ENCODE peak calls at places on chromosomes 12 and 14, in seven cellular contexts. V is A549, I is lower lobe of right lung, Y is GM13976, S is uterus, N is SK-N-SH, U is kidney epithelial cell. T is an unnamed sample.

GRCh38 chr12:62784576-62784975 is 150.4 kb downstream of the PPM1H start:
- DNase-seq in S (no peak), U (no peak), I (no peak), V (no peak), N (no peak), Y (no peak), T (no peak)

GRCh38 chr14:48665077-48665784 is 920.9 kb downstream of the RPS29 start:
- DNase-seq in Y (no peak), N (no peak), I (no peak), U (no peak), V (no peak), S (no peak), T (no peak)

GRCh38 chr12:26523708-26524150 is 309.3 kb downstream of the ITPR2 start:
- DNase-seq in U (peak), S (peak), I (peak), V (no peak), Y (no peak), N (peak), T (no peak)

GRCh38 chr12:96234591-96235496 is 40.7 kb downstream of the ELK3 start:
- DNase-seq in I (no peak), N (no peak), U (no peak), Y (no peak), V (no peak), S (no peak), T (no peak)

GRCh38 chr12:104712477-104712876 is 245.6 kb downstream of the SLC41A2 start:
- DNase-seq in I (no peak), U (no peak), N (no peak), Y (no peak), V (no peak), S (no peak), T (no peak)

GRCh38 chr12:88182431-88182830 is 40.3 kb downstream of the TMTC3 start:
- DNase-seq in I (no peak), S (no peak), U (no peak), Y (no peak), N (no peak), V (no peak), T (no peak)

GRCh38 chr12:48336066-48336465 is 14.7 kb downstream of the ZNF641 start:
- DNase-seq in I (no peak), Y (no peak), S (no peak), U (no peak), N (no peak), V (no peak), T (no peak)

GRCh38 chr12:88893801-88894200 is 313.5 kb upstream of the KITLG start:
- DNase-seq in N (no peak), V (no peak), U (no peak), S (no peak), Y (no peak), I (no peak), T (no peak)

GRCh38 chr12:77847060-77847541 is 16.4 kb downstream of the NAV3 start:
- DNase-seq in S (no peak), I (no peak), U (no peak), N (no peak), Y (peak), V (no peak), T (peak)

GRCh38 chr12:32906407-32907165 is 10.0 kb upstream of the PKP2 start:
- DNase-seq in V (no peak), N (no peak), I (no peak), Y (peak), S (no peak), U (no peak), T (peak)

GRCh38 chr12:82645414-82645813 is 41.3 kb upstream of the TMTC2 start:
- DNase-seq in I (no peak), N (no peak), V (no peak), S (no peak), Y (no peak), U (no peak), T (no peak)

GRCh38 chr14:64806202-64806861 is 73.4 kb downstream of the SPTB start:
- DNase-seq in I (no peak), V (peak), U (peak), N (no peak), Y (no peak), S (no peak), T (no peak)

GRCh38 chr12:119202544-119202943 is 23.8 kb downstream of the HSPB8 start:
- DNase-seq in I (no peak), U (no peak), N (no peak), Y (no peak), S (no peak), V (no peak), T (no peak)

GRCh38 chr12:93572712-93573551 is 457 bp downstream of the SOCS2 start:
- DNase-seq in I (peak), V (no peak), Y (peak), U (no peak), S (no peak), N (peak), T (peak)

GRCh38 chr12:67651380-67651695 is 2.8 kb downstream of the DYRK2 start:
- DNase-seq in S (no peak), U (no peak), N (peak), I (no peak), Y (peak), V (peak), T (peak)

GRCh38 chr12:45050751-45051489 is at the start of gene DBX2:
- DNase-seq in V (peak), S (no peak), N (peak), I (peak), U (no peak), Y (no peak), T (no peak)

GRCh38 chr14:62181591-62181990 is 419.4 kb downstream of the SNAPC1 start:
- DNase-seq in V (no peak), N (no peak), S (no peak), I (no peak), U (no peak), Y (no peak), T (no peak)

GRCh38 chr12:3252416-3252815 is 175.2 kb downstream of the TSPAN9 start:
- DNase-seq in S (peak), Y (no peak), V (no peak), I (peak), N (no peak), U (no peak), T (no peak)

GRCh38 chr14:35985504-35986218 is 159.5 kb downstream of the BRMS1L start:
- DNase-seq in V (peak), N (no peak), I (no peak), U (peak), S (no peak), Y (no peak), T (no peak)
- TF ChIP-seq CTCF in V (no peak), N (no peak), I (no peak), U (peak), S (no peak), Y (no peak), T (no peak)

GRCh38 chr12:97716356-97716755 is 253.8 kb downstream of the RMST start:
- DNase-seq in U (no peak), N (peak), Y (no peak), V (peak), I (no peak), S (no peak), T (no peak)
- TF ChIP-seq CTCF in U (peak), N (no peak), Y (peak), V (no peak), I (peak), S (no peak), T (no peak)

GRCh38 chr14:68715032-68715924 is 77.6 kb downstream of the ZFP36L1 start:
- DNase-seq in I (no peak), U (peak), N (no peak), Y (no peak), V (peak), S (peak), T (no peak)
- TF ChIP-seq CTCF in I (peak), U (no peak), N (peak), Y (no peak), V (no peak), S (no peak), T (no peak)

GRCh38 chr14:102150083-102150482 is 10.4 kb downstream of the WDR20 start:
- DNase-seq in S (no peak), Y (no peak), U (no peak), I (no peak), V (no peak), N (no peak), T (no peak)
- TF ChIP-seq CTCF in S (no peak), Y (no peak), U (no peak), I (no peak), V (no peak), N (no peak), T (no peak)

GRCh38 chr12:107288414-107289125 is 195.2 kb upstream of the CRY1 start:
- DNase-seq in Y (no peak), S (no peak), U (no peak), I (no peak), V (no peak), N (no peak), T (no peak)

GRCh38 chr12:107282628-107283027 is 189.3 kb upstream of the CRY1 start:
- DNase-seq in I (no peak), N (no peak), V (no peak), U (no peak), S (no peak), Y (no peak), T (no peak)

GRCh38 chr12:107277850-107278249 is 184.5 kb upstream of the CRY1 start:
- DNase-seq in S (no peak), N (no peak), I (no peak), U (no peak), Y (no peak), V (no peak), T (no peak)

GRCh38 chr12:107287436-107288413 is 194.4 kb upstream of the CRY1 start:
- DNase-seq in I (no peak), Y (no peak), U (no peak), V (no peak), N (no peak), S (no peak), T (no peak)

GRCh38 chr12:107283652-107284051 is 190.3 kb upstream of the CRY1 start:
- DNase-seq in U (no peak), Y (no peak), V (no peak), I (no peak), N (no peak), S (no peak), T (no peak)
- TF ChIP-seq CTCF in U (no peak), Y (no peak), V (no peak), I (no peak), N (no peak), S (no peak), T (no peak)

DNA sequence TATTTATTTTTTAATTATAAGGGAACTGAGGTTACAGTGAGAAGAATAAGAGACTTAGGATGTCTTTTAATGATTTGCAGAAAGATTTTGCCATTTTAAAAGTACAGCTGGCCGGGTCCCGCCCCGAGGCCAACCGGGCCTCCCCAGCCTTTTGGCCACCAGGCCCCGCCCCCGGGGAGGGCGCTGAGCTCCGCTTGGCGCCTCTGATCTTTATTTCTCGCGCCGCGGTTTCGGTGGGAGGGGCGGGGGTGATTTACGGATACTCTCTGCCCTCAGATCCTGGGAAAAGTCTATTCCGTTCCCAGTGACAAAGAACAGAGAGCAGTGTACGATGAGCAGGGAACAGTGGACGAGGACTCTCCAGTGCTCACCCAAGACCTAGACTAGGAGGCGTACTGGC is 17.7 kb downstream of the ZFYVE26 start:
- DNase-seq in Y (no peak), N (no peak), I (no peak), U (no peak), S (no peak), V (no peak), T (no peak)
- TF ChIP-seq CTCF in Y (no peak), N (no peak), I (no peak), U (no peak), S (no peak), V (no peak), T (no peak)

DNA sequence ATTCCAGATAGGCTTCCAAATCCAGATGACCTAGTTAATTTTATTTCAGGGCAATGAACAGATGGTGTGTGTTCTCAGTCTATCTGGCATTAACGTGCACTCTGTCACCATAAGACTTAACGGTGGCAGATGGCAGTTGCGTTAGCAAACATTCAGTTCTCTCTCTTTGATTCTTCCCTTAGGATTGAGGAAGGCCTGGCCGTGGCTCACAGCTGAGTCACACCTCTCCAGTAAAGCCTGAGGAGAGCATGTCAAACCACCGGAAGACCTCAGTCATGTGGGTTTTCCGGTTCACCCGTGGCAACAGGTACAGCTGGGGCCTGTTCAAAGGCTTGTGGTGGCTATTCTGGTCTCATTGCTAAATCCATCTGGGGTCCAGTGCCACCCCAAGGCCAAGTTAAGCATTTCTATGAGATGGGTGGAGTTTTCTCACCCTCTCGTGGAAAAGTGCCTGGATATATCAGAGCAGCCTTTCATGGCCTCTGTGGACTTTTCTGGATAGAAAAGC is 545.1 kb upstream of the ATP2B1 start:
- DNase-seq in U (peak), N (peak), I (peak), S (peak), Y (peak), V (peak), T (peak)
- TF ChIP-seq CTCF in U (peak), N (peak), I (no peak), S (no peak), Y (peak), V (no peak), T (no peak)

GRCh38 chr14:74799765-74800164 is 36.6 kb downstream of the YLPM1 start:
- DNase-seq in S (no peak), I (no peak), V (no peak), Y (no peak), U (no peak), N (no peak), T (no peak)

GRCh38 chr14:74800780-74801179 is 37.7 kb downstream of the YLPM1 start:
- DNase-seq in I (no peak), N (no peak), V (no peak), Y (no peak), S (no peak), U (no peak), T (no peak)

GRCh38 chr14:74801396-74801795 is 38.3 kb downstream of the YLPM1 start:
- DNase-seq in S (no peak), V (no peak), I (no peak), Y (no peak), N (no peak), U (no peak), T (no peak)

GRCh38 chr14:74804219-74804825 is 41.2 kb downstream of the YLPM1 start:
- DNase-seq in N (peak), I (no peak), Y (peak), S (no peak), V (peak), U (no peak), T (peak)
- TF ChIP-seq CTCF in N (peak), I (peak), Y (peak), S (peak), V (peak), U (peak), T (peak)